ENCODE peak calls at places on chromosomes 13 and 19, in seven cellular contexts. G is left ventricle myocardium inferior, H is testis, W is upper lobe of right lung, B is tibial artery, Y is mammary epithelial cell, T is K562. M is an unnamed sample. For H3K4me1, the result is how much of the 10 kb centered on the place peaks cover.

GRCh38 chr19:56091751-56092546 is 29.1 kb downstream of the ZNF787 start:
- DNase-seq in G (no peak), H (no peak), W (no peak), B (no peak), Y (peak), T (no peak), M (no peak)

GRCh38 chr13:78022164-78022877 is 103.7 kb upstream of the EDNRB start:
- DNase-seq in G (no peak), H (peak), W (no peak), B (no peak), Y (peak), T (no peak), M (peak)

GRCh38 chr13:48233097-48233885 is at the start of gene ITM2B:
- DNase-seq in G (peak), H (peak), W (peak), B (peak), Y (peak), T (peak), M (peak)

GRCh38 chr13:102376314-102376713 is 25.5 kb downstream of the FGF14 start:
- DNase-seq in G (no peak), H (no peak), W (no peak), B (no peak), Y (no peak), T (no peak), M (no peak)

GRCh38 chr13:25848822-25849740 is 202.7 kb downstream of the SHISA2 start:
- DNase-seq in G (no peak), H (no peak), W (no peak), B (no peak), Y (no peak), T (no peak), M (no peak)

GRCh38 chr13:106151056-106151699 is 384.3 kb downstream of the EFNB2 start:
- DNase-seq in G (no peak), H (no peak), W (no peak), B (no peak), Y (peak), T (no peak), M (peak)

GRCh38 chr13:87671031-87671823 is at the start of gene SLITRK5:
- DNase-seq in G (peak), H (peak), W (peak), B (peak), Y (peak), T (no peak), M (peak)

GRCh38 chr13:42706286-42706685 is 75.1 kb upstream of the FAM216B start:
- DNase-seq in G (no peak), H (no peak), W (no peak), B (no peak), Y (no peak), T (no peak), M (no peak)

GRCh38 chr19:3570619-3571018 is 2.1 kb upstream of the HMG20B start:
- DNase-seq in G (no peak), H (no peak), W (no peak), B (no peak), Y (peak), T (no peak), M (no peak)

GRCh38 chr13:111629933-111630332 is 309.5 kb downstream of the TEX29 start:
- DNase-seq in G (no peak), H (no peak), W (no peak), B (no peak), Y (no peak), T (no peak), M (no peak)

GRCh38 chr19:2650515-2650914 is 52.0 kb downstream of the GNG7 start:
- DNase-seq in G (peak), H (peak), W (no peak), B (no peak), Y (no peak), T (no peak), M (no peak)

GRCh38 chr13:49248433-49249002 is 793 bp downstream of the CDADC1 start:
- DNase-seq in G (no peak), H (no peak), W (no peak), B (no peak), Y (peak), T (peak), M (peak)

GRCh38 chr13:25744176-25744575 is 307.6 kb downstream of the SHISA2 start:
- DNase-seq in G (no peak), H (no peak), W (no peak), B (no peak), Y (no peak), T (no peak), M (no peak)

GRCh38 chr19:11414544-11414943 is 4.6 kb downstream of the RGL3 start:
- DNase-seq in G (no peak), H (no peak), W (no peak), B (no peak), Y (no peak), T (peak), M (no peak)

GRCh38 chr19:16739546-16739945 is 19.9 kb downstream of the NWD1 start:
- DNase-seq in G (no peak), H (no peak), W (no peak), B (no peak), Y (no peak), T (no peak), M (no peak)

GRCh38 chr13:95154441-95154886 is 146.8 kb downstream of the ABCC4 start:
- DNase-seq in G (no peak), H (no peak), W (no peak), B (no peak), Y (peak), T (no peak), M (peak)

GRCh38 chr19:16164222-16164890 is 9.0 kb downstream of the CIB3 start:
- DNase-seq in G (no peak), H (no peak), W (no peak), B (no peak), Y (no peak), T (no peak), M (no peak)

GRCh38 chr19:1755467-1756155 is 2.3 kb downstream of the ONECUT3 start:
- DNase-seq in G (no peak), H (no peak), W (no peak), B (no peak), Y (no peak), T (no peak), M (no peak)

GRCh38 chr13:102018716-102019115 is 383.1 kb downstream of the FGF14 start:
- DNase-seq in G (no peak), H (no peak), W (no peak), B (no peak), Y (peak), T (no peak), M (peak)

GRCh38 chr19:35545855-35546381 is 492 bp downstream of the TMEM147 start:
- DNase-seq in G (peak), H (peak), W (peak), B (no peak), Y (peak), T (peak), M (peak)

GRCh38 chr13:32969516-32969941 is 46.7 kb upstream of the KL start:
- DNase-seq in G (no peak), H (no peak), W (no peak), B (no peak), Y (no peak), T (no peak), M (peak)

GRCh38 chr19:2540646-2541454 is 64.9 kb downstream of the GADD45B start:
- DNase-seq in G (peak), H (peak), W (peak), B (peak), Y (peak), T (no peak), M (peak)

GRCh38 chr19:45895519-45895972 is 6.9 kb downstream of the MYPOP start:
- DNase-seq in G (no peak), H (no peak), W (no peak), B (no peak), Y (no peak), T (no peak), M (no peak)

GRCh38 chr19:18044825-18045304 is 36.9 kb downstream of the ARRDC2 start:
- DNase-seq in G (peak), H (peak), W (peak), B (peak), Y (peak), T (peak), M (peak)

GRCh38 chr19:46471116-46471733 is at the start of gene PNMA8A:
- DNase-seq in G (peak), H (peak), W (peak), B (peak), Y (no peak), T (peak), M (peak)

GRCh38 chr19:3047307-3048189 is 14.7 kb downstream of the TLE5 start:
- DNase-seq in G (peak), H (peak), W (peak), B (peak), Y (peak), T (peak), M (peak)

GRCh38 chr19:8510589-8511115 is 3.3 kb downstream of the ZNF414 start:
- DNase-seq in G (no peak), H (no peak), W (no peak), B (no peak), Y (no peak), T (no peak), M (no peak)

GRCh38 chr19:17526922-17527321 is 15.5 kb downstream of the PGLS start:
- DNase-seq in G (no peak), H (no peak), W (no peak), B (no peak), Y (no peak), T (no peak), M (no peak)

DNA sequence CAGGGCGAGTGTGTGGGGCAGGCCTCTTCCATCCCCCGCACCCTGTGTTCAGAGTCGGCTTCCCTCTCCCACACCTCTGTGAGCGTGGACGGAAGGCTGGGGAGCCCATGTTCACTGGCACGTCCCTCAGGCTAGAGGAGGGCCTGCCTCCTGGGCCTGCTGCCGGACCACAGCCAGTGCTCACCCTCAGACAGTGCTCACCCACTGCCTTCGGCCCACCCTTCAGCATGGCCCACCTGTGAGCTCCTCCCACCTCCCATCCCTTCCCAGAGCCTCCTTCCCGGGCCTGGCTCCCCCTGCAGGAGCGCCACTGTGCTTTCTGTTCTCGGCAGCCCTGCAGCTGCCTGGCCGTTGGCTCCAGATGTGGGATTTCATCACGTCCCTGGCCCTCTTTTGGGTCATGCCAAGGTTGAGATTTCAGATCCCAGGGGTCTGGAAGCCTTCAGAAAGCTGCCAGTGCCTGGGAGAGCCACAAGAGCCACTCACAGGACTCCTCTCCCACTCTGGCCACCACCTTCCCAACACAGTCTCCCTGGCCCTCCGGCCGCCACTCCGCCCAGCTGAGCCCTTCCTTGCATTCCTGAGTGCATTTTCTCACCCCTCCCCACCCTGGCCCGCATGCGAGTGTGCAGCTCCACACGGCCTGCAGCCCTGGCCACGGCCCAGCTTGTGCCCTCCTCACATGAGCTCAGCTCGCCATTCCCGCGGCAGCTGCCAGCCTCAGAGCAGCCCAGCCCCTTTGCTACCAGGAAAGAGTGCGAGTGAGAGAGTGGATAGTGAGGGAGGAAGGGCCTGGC is 25.3 kb downstream of the CAPN12 start:
- DNase-seq in G (peak), H (no peak), W (peak), B (peak), Y (peak), T (peak), M (peak)
- H3K27ac ChIP-seq in G (peak), H (peak), W (peak), B (peak), Y (peak), T (no peak), M (peak)

DNA sequence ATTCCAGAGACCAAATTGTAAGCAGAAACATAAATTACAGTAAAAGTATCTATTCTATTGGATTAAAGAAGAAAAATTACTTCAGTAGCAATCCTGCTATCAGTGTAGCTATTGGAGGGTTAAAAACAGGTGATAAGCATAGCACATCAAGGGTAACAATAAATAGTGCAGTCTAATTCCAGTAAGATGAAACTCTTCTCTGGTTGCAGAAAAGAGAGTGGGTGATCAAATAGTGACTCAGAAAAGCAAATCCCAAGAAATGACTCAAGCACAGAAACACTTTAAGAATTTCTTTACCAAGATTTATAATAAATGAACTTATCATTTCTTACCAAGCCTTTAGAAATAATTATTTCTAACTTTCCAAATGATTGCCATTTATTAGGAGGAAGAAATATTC is 135.7 kb downstream of the LMO7 start:
- DNase-seq in G (no peak), H (no peak), W (no peak), B (no peak), Y (peak), T (no peak), M (peak)
- H3K4me1 ChIP-seq in G (half or more), H (under half), W (under half), B (under half), Y (under half), T (under half), M (under half)

GRCh38 chr19:19267305-19267704 is 5.8 kb downstream of the TM6SF2 start:
- DNase-seq in G (no peak), H (no peak), W (no peak), B (no peak), Y (no peak), T (no peak), M (no peak)
- TF ChIP-seq CTCF in G (no peak), H (no peak), W (no peak), B (no peak), Y (no peak), T (no peak), M (no peak)

GRCh38 chr19:43610493-43610892 is 1.4 kb upstream of the SRRM5 start:
- DNase-seq in G (no peak), H (no peak), W (no peak), B (no peak), Y (no peak), T (no peak), M (no peak)
- H3K27ac ChIP-seq in G (no peak), H (no peak), W (no peak), B (no peak), Y (no peak), T (peak), M (no peak)

M was measured in fibroblast of lung.